ENCODE peak calls at places on chromosomes 6 and 20, in four cellular contexts. U is breast epithelium, K is ovary, G is GM10248. L is an unnamed sample.

GRCh38 chr6:148972481-148972880 is 225.7 kb downstream of the UST start:
- DNase-seq in U (peak; percentile 56), K (peak; percentile 59), G (peak; percentile 63), L (peak; percentile 66)

GRCh38 chr20:17910828-17911294 is 57.7 kb downstream of the SNX5 start:
- DNase-seq in U (no peak), K (no peak), G (no peak), L (peak; percentile 30)

GRCh38 chr20:16803965-16804792 is 56.0 kb downstream of the OTOR start:
- DNase-seq in U (no peak), K (peak; percentile 64), G (peak; percentile 54), L (peak; percentile 68)

GRCh38 chr20:48603819-48604405 is 223.9 kb downstream of the PREX1 start:
- DNase-seq in U (no peak), K (peak; percentile 26), G (no peak), L (no peak)

GRCh38 chr20:59962155-59962554 is 3.9 kb downstream of the CDH26 start:
- DNase-seq in U (no peak), K (no peak), G (no peak), L (no peak)

GRCh38 chr20:21719592-21720214 is 14.2 kb downstream of the PAX1 start:
- DNase-seq in U (no peak), K (no peak), G (peak; percentile 48), L (peak; percentile 70)

GRCh38 chr20:50845566-50846211 is 50.8 kb downstream of the BCAS4 start:
- DNase-seq in U (peak; percentile 59), K (no peak), G (no peak), L (no peak)

GRCh38 chr6:51541847-51542246 is 545.6 kb downstream of the PKHD1 start:
- DNase-seq in U (no peak), K (no peak), G (no peak), L (no peak)

GRCh38 chr6:73339340-73339739 is 14.7 kb downstream of the DPPA5 start:
- DNase-seq in U (no peak), K (no peak), G (no peak), L (no peak)

GRCh38 chr6:169221264-169221663 is 32.4 kb downstream of the THBS2 start:
- DNase-seq in U (no peak), K (no peak), G (no peak), L (no peak)
- TF ChIP-seq CTCF in U (no peak), K (no peak), G (no peak), L (no peak)

GRCh38 chr20:1374246-1374645 is 18.6 kb downstream of the FKBP1A start:
- DNase-seq in U (no peak), K (no peak), G (no peak), L (no peak)
- TF ChIP-seq CTCF in U (no peak), K (no peak), G (no peak), L (no peak)

DNA sequence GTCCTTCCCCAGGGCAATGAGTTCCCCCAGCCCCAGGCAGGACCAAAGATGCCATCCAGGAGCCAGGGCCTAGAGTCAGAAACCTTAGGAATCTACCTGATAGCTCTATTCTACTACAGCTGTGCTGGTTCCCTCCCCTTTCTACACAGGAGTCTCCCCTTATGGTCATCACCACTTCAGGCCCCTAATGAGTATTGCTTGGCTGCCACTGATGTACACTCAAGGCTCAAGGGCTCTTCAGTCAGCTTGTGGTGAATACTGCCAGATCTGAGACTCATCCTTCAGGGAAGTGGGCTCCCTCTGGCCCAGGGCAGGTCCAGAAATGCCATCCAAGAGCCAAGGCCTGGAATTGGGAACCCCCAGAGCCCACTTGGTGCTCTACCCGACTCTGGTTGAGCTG is 248.6 kb downstream of the ALDH8A1 start:
- DNase-seq in U (no peak), K (no peak), G (no peak), L (no peak)
- TF ChIP-seq CTCF in U (no peak), K (no peak), G (no peak), L (no peak)

GRCh38 chr20:46348231-46348803 is 40.0 kb upstream of the CDH22 start:
- DNase-seq in U (no peak), K (peak; percentile 69), G (no peak), L (no peak)
- TF ChIP-seq CTCF in U (no peak), K (no peak), G (no peak), L (no peak)

GRCh38 chr6:56370127-56370540 is 122.8 kb upstream of the COL21A1 start:
- DNase-seq in U (peak; percentile 72), K (no peak), G (no peak), L (no peak)
- TF ChIP-seq CTCF in U (peak; percentile 68), K (no peak), G (no peak), L (no peak)

GRCh38 chr20:13947719-13948118 is 42.7 kb downstream of the SEL1L2 start:
- DNase-seq in U (no peak), K (no peak), G (no peak), L (no peak)

DNA sequence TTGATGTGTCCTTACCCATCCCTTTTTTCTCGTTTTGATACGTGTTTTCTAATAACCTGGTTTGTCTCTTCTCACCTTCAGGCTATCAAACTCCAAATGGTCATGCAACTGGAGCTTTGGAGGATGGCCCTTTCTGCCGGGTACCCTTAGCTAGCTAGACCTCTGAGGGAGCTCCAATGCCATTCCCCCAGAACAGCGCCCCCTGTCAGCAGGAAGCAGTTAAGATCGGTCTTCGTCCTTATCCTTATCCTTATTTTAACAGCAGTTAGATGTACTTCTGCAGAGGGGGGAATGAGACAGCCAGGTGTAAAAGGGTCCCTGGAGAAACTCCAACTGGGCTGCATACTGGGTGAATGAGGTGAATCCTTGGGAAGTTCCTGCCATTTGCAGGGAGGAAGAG is 37.2 kb downstream of the SEL1L2 start:
- DNase-seq in U (no peak), K (no peak), G (no peak), L (peak; percentile 1)
- TF ChIP-seq CTCF in U (no peak), K (no peak), G (no peak), L (no peak)

DNA sequence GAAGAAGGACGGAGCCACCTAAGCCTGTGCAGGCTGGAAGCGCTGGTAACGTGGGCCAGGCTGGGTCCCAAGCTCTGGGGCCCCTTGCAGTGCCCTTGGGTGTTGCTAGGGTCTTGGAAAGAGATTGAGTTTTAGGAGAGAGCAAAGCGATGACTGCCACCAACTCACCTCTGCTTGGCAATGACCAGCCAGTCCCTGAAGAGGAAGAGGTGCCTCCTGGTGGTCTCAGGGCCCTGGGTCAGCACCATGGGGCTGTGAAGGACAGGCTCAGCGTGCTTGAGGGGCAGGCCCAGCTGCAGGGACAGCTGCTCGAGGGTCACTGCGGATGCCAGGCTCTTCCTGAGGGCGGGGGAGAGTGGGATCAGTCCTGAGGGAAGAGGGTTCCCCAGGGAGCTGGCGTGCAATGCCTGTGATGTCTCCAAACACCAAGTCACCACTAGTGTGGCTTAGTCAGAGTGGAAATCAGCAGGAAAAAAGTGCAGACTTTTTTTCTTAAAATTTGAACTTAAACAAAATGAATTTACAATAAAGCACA is 50.8 kb upstream of the TAGAP start:
- DNase-seq in U (no peak), K (no peak), G (no peak), L (no peak)
- TF ChIP-seq CTCF in U (no peak), K (no peak), G (no peak), L (no peak)

GRCh38 chr6:22821664-22822320 is 252.4 kb downstream of the HDGFL1 start:
- DNase-seq in U (no peak), K (no peak), G (no peak), L (no peak)

GRCh38 chr6:22819209-22819608 is 249.8 kb downstream of the HDGFL1 start:
- DNase-seq in U (no peak), K (no peak), G (no peak), L (no peak)
- TF ChIP-seq CTCF in U (no peak), K (no peak), G (no peak), L (no peak)

DNA sequence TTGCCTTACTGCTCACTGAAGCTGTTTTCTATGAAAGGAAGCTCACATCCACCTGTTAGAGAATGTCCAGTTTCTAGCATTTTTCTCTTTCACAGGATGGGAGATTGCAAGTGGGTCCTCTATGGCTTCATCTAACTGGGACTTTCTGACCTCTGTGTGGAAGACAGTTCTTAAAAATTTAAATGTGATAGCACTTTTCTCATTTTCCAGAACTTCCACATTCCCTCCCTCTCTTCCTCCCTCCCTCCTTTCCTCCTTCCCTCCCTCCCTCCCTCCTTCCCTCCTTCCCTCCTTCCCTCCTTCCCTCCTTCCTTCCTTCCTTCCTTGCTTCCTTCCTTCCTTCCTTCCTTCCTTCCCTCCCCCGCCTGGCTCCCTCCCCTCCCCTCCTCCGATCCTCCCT is 291.1 kb downstream of the DOK5 start:
- DNase-seq in U (no peak), K (no peak), G (no peak), L (no peak)
- TF ChIP-seq CTCF in U (no peak), K (no peak), G (no peak), L (no peak)